ENCODE peak calls at places on chromosomes 3 and 15, in nine cellular contexts. G, F, X, K, Y, Z, R, I and O are unnamed samples. For H3K9me3 and H3K36me3, the result is how much of the 10 kb centered on the place peaks cover.

GRCh38 chr3:17753271-17753992 is 11.0 kb upstream of the TBC1D5 start:
- DNase-seq in K (no peak), X (no peak), R (no peak), F (no peak), G (peak), I (no peak), Z (no peak), Y (no peak), O (no peak)

GRCh38 chr3:46500631-46501377 is 3.0 kb downstream of the RTP3 start:
- DNase-seq in X (no peak), Y (no peak), F (no peak), I (no peak), G (peak), Z (no peak), R (no peak), K (peak), O (no peak)

GRCh38 chr3:58000306-58000705 is 7.9 kb upstream of the FLNB start:
- DNase-seq in K (no peak), Z (no peak), Y (no peak), F (no peak), G (no peak), X (no peak), I (no peak), R (no peak), O (no peak)

GRCh38 chr3:160928183-160928718 is 172.2 kb downstream of the PPM1L start:
- DNase-seq in X (no peak), K (peak), Y (no peak), I (no peak), R (no peak), F (no peak), Z (no peak), G (no peak), O (no peak)

GRCh38 chr3:11185564-11186317 is 31.4 kb downstream of the HRH1 start:
- DNase-seq in Y (peak), X (no peak), K (no peak), I (no peak), R (peak), G (peak), F (no peak), Z (peak), O (peak)

GRCh38 chr3:160981217-160981938 is 123.8 kb downstream of the B3GALNT1 start:
- DNase-seq in F (no peak), Z (no peak), I (no peak), X (no peak), Y (no peak), R (no peak), K (peak), G (peak), O (no peak)

GRCh38 chr3:58529516-58530353 is 7.3 kb downstream of the ACOX2 start:
- DNase-seq in R (peak), X (peak), I (no peak), G (peak), Y (no peak), K (peak), Z (no peak), F (no peak), O (peak)

GRCh38 chr15:31212956-31213694 is 111.6 kb upstream of the TRPM1 start:
- DNase-seq in G (peak), F (no peak), K (no peak), Z (no peak), R (no peak), I (no peak), Y (no peak), X (no peak), O (no peak)

GRCh38 chr3:132006605-132007204 is 28.1 kb downstream of the CPNE4 start:
- DNase-seq in X (peak), Z (peak), K (peak), R (peak), I (no peak), Y (peak), G (peak), F (no peak), O (peak)

GRCh38 chr15:74032606-74033561 is 38.4 kb downstream of the PML start:
- DNase-seq in F (no peak), R (no peak), K (no peak), X (no peak), I (no peak), Z (no peak), Y (peak), G (no peak), O (no peak)

GRCh38 chr15:81146454-81146853 is 12.4 kb downstream of the CFAP161 start:
- DNase-seq in I (no peak), G (peak), X (no peak), F (no peak), R (no peak), Y (no peak), K (no peak), Z (no peak), O (no peak)

GRCh38 chr3:102354818-102355515 is 79.8 kb upstream of the ZPLD1 start:
- DNase-seq in G (peak), Y (no peak), X (no peak), I (no peak), Z (no peak), K (no peak), R (peak), F (no peak), O (no peak)

GRCh38 chr3:46868301-46868700 is 5.1 kb upstream of the MYL3 start:
- DNase-seq in K (no peak), I (no peak), Z (no peak), Y (no peak), G (no peak), X (no peak), F (no peak), R (no peak), O (no peak)

GRCh38 chr15:79017953-79018352 is 72.6 kb downstream of the RASGRF1 start:
- DNase-seq in Y (no peak), I (no peak), F (no peak), G (no peak), K (no peak), R (no peak), Z (no peak), X (no peak), O (no peak)

GRCh38 chr3:14130230-14130629 is 5.4 kb downstream of the TMEM43 start:
- DNase-seq in X (no peak), I (no peak), R (no peak), G (no peak), K (no peak), Z (no peak), F (no peak), Y (no peak), O (no peak)

GRCh38 chr15:44537728-44538240 is 837 bp downstream of the EIF3J start:
- DNase-seq in Y (no peak), X (peak), I (peak), R (no peak), G (no peak), Z (no peak), F (no peak), K (peak), O (peak)

GRCh38 chr3:176663819-176664218 is 533.5 kb downstream of the TBL1XR1 start:
- DNase-seq in R (peak), I (no peak), Z (peak), K (peak), X (no peak), Y (no peak), F (no peak), G (peak), O (peak)

GRCh38 chr3:134369231-134369741 is 5.0 kb downstream of the AMOTL2 start:
- DNase-seq in F (no peak), G (peak), Z (no peak), I (no peak), X (no peak), Y (no peak), K (no peak), R (no peak), O (no peak)

GRCh38 chr3:134600685-134601502 is 49.9 kb downstream of the KY start:
- DNase-seq in Y (peak), X (peak), I (peak), G (peak), K (peak), Z (peak), F (peak), R (peak), O (peak)

GRCh38 chr15:85582719-85583089 is 202.3 kb downstream of the AKAP13 start:
- DNase-seq in R (no peak), G (no peak), Z (peak), X (peak), K (peak), Y (peak), I (peak), F (peak), O (no peak)

GRCh38 chr3:66400381-66401156 is 100.3 kb downstream of the LRIG1 start:
- DNase-seq in G (no peak), K (no peak), X (no peak), Y (no peak), F (no peak), I (no peak), Z (peak), R (no peak), O (no peak)

GRCh38 chr3:20668411-20668810 is 482.4 kb upstream of the SGO1 start:
- DNase-seq in F (no peak), G (no peak), K (peak), R (no peak), Z (no peak), Y (no peak), I (no peak), X (no peak), O (peak)

GRCh38 chr3:62567097-62568021 is 194.0 kb upstream of the FEZF2 start:
- DNase-seq in G (peak), F (no peak), I (no peak), Z (no peak), R (no peak), Y (no peak), X (no peak), K (no peak), O (no peak)

GRCh38 chr3:71784201-71784913 is 591 bp downstream of the PROK2 start:
- DNase-seq in R (no peak), F (no peak), K (no peak), G (no peak), Z (no peak), I (no peak), X (no peak), Y (no peak), O (no peak)

GRCh38 chr3:63656791-63657190 is 4.3 kb downstream of the SNTN start:
- DNase-seq in K (no peak), R (no peak), I (no peak), G (peak), Z (no peak), F (no peak), X (no peak), Y (no peak), O (no peak)

GRCh38 chr3:195070321-195070720 is 200.6 kb downstream of the XXYLT1 start:
- DNase-seq in Y (no peak), F (no peak), K (no peak), G (no peak), Z (no peak), R (no peak), I (no peak), X (no peak), O (peak)

GRCh38 chr3:134231131-134231530 is 19.5 kb downstream of the RYK start:
- DNase-seq in Z (no peak), I (no peak), K (no peak), Y (no peak), G (no peak), F (no peak), X (no peak), R (no peak), O (no peak)

GRCh38 chr15:48392356-48392755 is 61.1 kb downstream of the DUT start:
- DNase-seq in G (no peak), Z (peak), R (no peak), Y (no peak), F (no peak), X (no peak), I (no peak), K (no peak), O (no peak)

GRCh38 chr15:72358532-72359180 is 17.2 kb downstream of the HEXA start:
- DNase-seq in R (no peak), Y (peak), Z (peak), K (no peak), F (no peak), X (no peak), G (peak), I (no peak), O (no peak)

GRCh38 chr3:31407665-31408064 is 125.1 kb upstream of the STT3B start:
- DNase-seq in R (no peak), K (no peak), G (peak), Z (no peak), I (no peak), X (no peak), Y (no peak), F (no peak), O (no peak)

DNA sequence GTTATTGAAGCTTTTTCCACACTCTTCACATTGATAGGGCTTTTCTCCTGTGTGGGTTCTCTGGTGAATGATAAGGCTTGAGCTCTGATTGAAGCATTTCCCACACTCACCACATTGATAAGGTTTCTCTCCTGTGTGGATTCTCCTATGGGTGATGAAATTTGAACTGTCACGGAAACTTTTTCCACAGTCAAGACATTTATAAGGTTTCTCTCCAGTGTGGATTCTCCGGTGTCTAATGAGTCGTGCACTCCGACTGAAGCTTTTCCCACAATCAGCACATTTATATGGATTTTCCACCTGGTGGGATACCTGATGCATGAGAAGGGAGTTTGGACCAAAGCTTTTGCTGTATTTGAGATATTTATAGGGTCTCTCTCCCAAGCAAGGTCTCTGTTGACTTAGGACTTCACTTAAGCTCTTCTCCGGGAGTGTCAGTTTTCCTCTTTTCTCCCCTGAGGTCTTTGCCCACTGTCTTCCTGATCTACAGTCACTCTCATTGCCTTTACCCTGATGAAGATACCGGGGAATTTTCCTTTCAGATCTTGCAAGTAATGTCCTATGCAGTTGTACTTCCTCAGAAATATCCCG is 9.4 kb downstream of the ZSCAN29 start:
- DNase-seq in K (no peak), I (no peak), R (no peak), Y (no peak), G (peak), X (no peak), Z (no peak), F (no peak), O (no peak)
- H3K9me3 ChIP-seq in K (under half), I (under half), R (under half), Y (half or more), G (half or more), X (under half), Z (under half), F (half or more), O (under half)

GRCh38 chr15:90812881-90813280 is 55.5 kb upstream of the FURIN start:
- DNase-seq in Y (no peak), R (no peak), G (no peak), I (no peak), X (no peak), F (no peak), K (no peak), Z (no peak), O (no peak)
- H3K36me3 ChIP-seq in Y (under half), R (under half), G (under half), I (under half), X (half or more), F (under half), K (half or more), Z (under half), O (under half)

GRCh38 chr15:20346082-20346805 is 195.4 kb downstream of the GOLGA6L6 start:
- DNase-seq in Y (no peak), R (no peak), F (no peak), G (no peak), I (no peak), X (no peak), K (no peak), Z (peak), O (peak)

GRCh38 chr15:20341901-20342605 is 199.5 kb downstream of the GOLGA6L6 start:
- DNase-seq in R (no peak), G (no peak), I (peak), Z (peak), K (no peak), Y (peak), F (no peak), X (peak), O (peak)

GRCh38 chr15:20348291-20348899 is 193.2 kb downstream of the GOLGA6L6 start:
- DNase-seq in K (no peak), R (no peak), I (no peak), F (no peak), G (no peak), Y (no peak), X (no peak), Z (no peak), O (no peak)

GRCh38 chr15:20344601-20345400 is 196.8 kb downstream of the GOLGA6L6 start:
- DNase-seq in F (no peak), I (no peak), Z (peak), K (no peak), X (peak), Y (no peak), R (no peak), G (no peak), O (peak)

DNA sequence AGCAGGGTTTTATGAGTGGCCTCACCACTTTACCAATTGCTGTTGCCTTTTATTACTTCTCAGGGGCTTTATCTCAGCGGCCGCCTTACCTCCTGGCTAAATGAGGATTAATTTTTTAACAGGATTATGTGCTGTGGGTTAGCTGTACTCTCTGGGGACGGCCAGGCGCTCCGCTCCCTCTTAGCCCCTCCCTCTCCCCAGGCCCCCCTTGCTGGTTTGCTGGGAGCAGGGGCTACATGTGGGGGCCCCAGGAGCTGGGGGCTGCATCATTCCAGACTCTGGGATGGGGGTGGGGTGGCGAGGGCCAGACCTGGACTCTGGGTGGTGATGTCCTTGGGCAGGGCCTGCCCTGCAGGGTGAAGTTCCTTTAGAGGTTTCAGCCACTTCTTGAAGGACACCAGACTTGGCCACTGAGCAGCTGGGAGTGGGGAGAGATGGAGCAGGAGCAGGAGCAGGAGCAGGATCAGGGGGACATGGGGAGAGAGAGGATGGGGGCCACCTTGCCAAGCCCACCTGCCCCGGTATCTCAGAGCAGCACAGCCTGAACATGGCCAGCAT is 196.1 kb downstream of the GOLGA6L6 start:
- DNase-seq in G (no peak), R (no peak), I (no peak), F (no peak), X (peak), Y (no peak), K (no peak), Z (peak), O (peak)
- H3K9me3 ChIP-seq in G (under half), R (half or more), I (under half), F (under half), X (under half), Y (half or more), K (under half), Z (under half), O (half or more)

GRCh38 chr3:129304553-129305222 is 26.0 kb downstream of the HMCES start:
- DNase-seq in X (no peak), I (no peak), K (no peak), Z (no peak), F (no peak), G (no peak), R (no peak), Y (no peak), O (no peak)
- H3K36me3 ChIP-seq in X (under half), I (under half), K (half or more), Z (under half), F (under half), G (under half), R (under half), Y (under half), O (under half)

GRCh38 chr3:180990494-180990893 is 958 bp upstream of the DNAJC19 start:
- DNase-seq in F (no peak), K (no peak), X (no peak), G (peak), I (no peak), Z (no peak), Y (no peak), R (no peak), O (no peak)
- H3K9me3 ChIP-seq in F (under half), K (under half), X (under half), G (under half), I (under half), Z (under half), Y (under half), R (under half), O (under half)

GRCh38 chr15:41799488-41799805 is 25.2 kb downstream of the MAPKBP1 start:
- DNase-seq in Y (no peak), X (no peak), F (no peak), Z (no peak), G (no peak), K (no peak), R (no peak), I (no peak), O (no peak)

GRCh38 chr15:41804361-41804760 is 23.5 kb upstream of the JMJD7 start:
- DNase-seq in I (no peak), X (no peak), Z (no peak), K (no peak), F (no peak), Y (no peak), R (no peak), G (no peak), O (no peak)

GRCh38 chr15:41801185-41801584 is 26.7 kb upstream of the JMJD7 start:
- DNase-seq in Y (no peak), F (no peak), G (no peak), I (no peak), R (no peak), K (no peak), Z (no peak), X (no peak), O (no peak)

GRCh38 chr15:41798607-41799487 is 24.6 kb downstream of the MAPKBP1 start:
- DNase-seq in I (no peak), Y (no peak), K (no peak), X (no peak), Z (no peak), G (no peak), R (no peak), F (no peak), O (no peak)

GRCh38 chr15:41801850-41802455 is 25.9 kb upstream of the JMJD7 start:
- DNase-seq in R (no peak), I (no peak), X (no peak), K (peak), F (no peak), G (no peak), Z (no peak), Y (no peak), O (no peak)
- H3K36me3 ChIP-seq in R (under half), I (under half), X (under half), K (under half), F (under half), G (under half), Z (under half), Y (under half), O (under half)

GRCh38 chr3:110971010-110971585 is 100.5 kb upstream of the NECTIN3 start:
- DNase-seq in Y (no peak), Z (no peak), X (no peak), I (no peak), G (no peak), K (no peak), F (no peak), R (no peak), O (no peak)

GRCh38 chr3:110968076-110968475 is 103.5 kb upstream of the NECTIN3 start:
- DNase-seq in F (no peak), I (no peak), Y (no peak), R (no peak), Z (no peak), X (no peak), K (no peak), G (no peak), O (no peak)

GRCh38 chr3:110969229-110970211 is 102.1 kb upstream of the NECTIN3 start:
- DNase-seq in X (no peak), Z (no peak), F (no peak), I (no peak), Y (no peak), G (no peak), R (no peak), K (no peak), O (no peak)

GRCh38 chr3:110965976-110966375 is 105.6 kb upstream of the NECTIN3 start:
- DNase-seq in F (no peak), K (no peak), X (no peak), G (no peak), I (no peak), Z (no peak), R (no peak), Y (no peak), O (no peak)

DNA sequence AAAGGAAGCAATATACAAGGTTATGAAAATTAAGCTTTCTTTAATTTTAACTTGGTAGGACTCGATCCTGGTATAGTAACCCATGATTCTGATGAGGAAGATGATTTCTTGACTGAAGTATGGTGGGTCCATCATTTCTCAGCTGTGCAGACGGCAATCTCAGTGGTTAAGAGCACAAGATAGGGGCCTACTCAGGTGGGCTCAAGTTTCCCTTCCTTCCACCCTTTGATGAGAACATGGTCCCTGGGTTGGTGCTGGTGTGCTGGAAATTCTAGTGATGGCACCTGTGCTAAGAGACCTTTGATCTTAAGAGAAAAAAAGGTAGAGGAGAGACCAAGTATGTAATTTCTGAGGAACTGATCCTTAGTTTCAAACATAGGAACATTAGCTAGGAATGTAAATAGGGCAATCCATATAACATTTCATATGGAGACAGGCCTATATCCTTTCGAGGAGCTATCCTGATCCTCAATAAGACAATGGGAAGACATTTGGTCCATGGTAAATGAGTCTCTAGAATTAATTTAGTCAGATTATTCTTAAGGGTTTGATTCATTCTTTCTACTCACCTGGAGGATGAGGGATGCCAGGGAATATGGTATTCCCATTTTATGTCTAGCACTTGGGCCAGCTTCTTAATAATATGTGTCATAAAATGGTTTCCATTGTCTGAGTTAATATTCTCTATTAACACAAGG is 104.5 kb upstream of the NECTIN3 start:
- DNase-seq in I (no peak), X (no peak), G (no peak), K (no peak), R (no peak), Z (no peak), Y (no peak), F (no peak), O (no peak)
- H3K9me3 ChIP-seq in I (under half), X (under half), G (under half), K (under half), R (under half), Z (under half), Y (under half), F (under half), O (under half)

GRCh38 chr15:68783226-68784054 is 37.3 kb downstream of the ANP32A start:
- DNase-seq in Z (peak), R (peak), F (peak), X (peak), K (peak), I (peak), G (no peak), Y (peak), O (peak)
- H3K36me3 ChIP-seq in Z (under half), R (under half), F (under half), X (half or more), K (half or more), I (half or more), G (half or more), Y (half or more), O (under half)